ENCODE peak calls at places on chromosomes 16 and 17, in four cellular contexts. I is naive thymus-derived CD8-positive, alpha-beta T cell; A is HFF-Myc; C is PC-9. O is an unnamed sample.

GRCh38 chr16:48897698-48898205 is 287.8 kb upstream of the N4BP1 start:
- DNase-seq in I (no peak), C (no peak), A (no peak), O (no peak)

GRCh38 chr17:48333034-48333491 is 97.0 kb downstream of the SKAP1 start:
- DNase-seq in A (no peak), I (no peak), C (peak; percentile 90), O (peak; percentile 49)

GRCh38 chr17:40551091-40551873 is 14.0 kb downstream of the CCR7 start:
- DNase-seq in C (peak; percentile 92), A (no peak), I (no peak), O (peak; percentile 99)

GRCh38 chr17:43856141-43856540 is 9.2 kb downstream of the CD300LG start:
- DNase-seq in I (no peak), C (no peak), A (no peak), O (no peak)

GRCh38 chr17:71883258-71883657 is 237.6 kb upstream of the SOX9 start:
- DNase-seq in C (no peak), A (no peak), I (no peak), O (no peak)

GRCh38 chr17:80103061-80103481 is 1.7 kb downstream of the GAA start:
- DNase-seq in I (no peak), A (no peak), C (no peak), O (no peak)

GRCh38 chr17:55731586-55732250 is 9.1 kb upstream of the TMEM100 start:
- DNase-seq in I (no peak), C (no peak), A (no peak), O (no peak)

GRCh38 chr17:55200904-55201608 is 63.7 kb upstream of the HLF start:
- DNase-seq in C (no peak), A (no peak), I (no peak), O (no peak)

GRCh38 chr17:2347805-2348685 is 10.7 kb downstream of the SGSM2 start:
- DNase-seq in C (peak; percentile 95), A (peak; percentile 93), I (no peak), O (peak; percentile 85)

GRCh38 chr17:4833941-4834501 is 881 bp downstream of the MINK1 start:
- DNase-seq in C (no peak), A (peak; percentile 19), I (no peak), O (no peak)

GRCh38 chr17:64128787-64129514 is 993 bp downstream of the ERN1 start:
- DNase-seq in C (no peak), A (no peak), I (no peak), O (no peak)

GRCh38 chr16:25872369-25873070 is 180.8 kb downstream of the HS3ST4 start:
- DNase-seq in A (no peak), C (no peak), I (no peak), O (no peak)

GRCh38 chr17:42879596-42879985 is 21.0 kb upstream of the G6PC1 start:
- DNase-seq in C (no peak), I (no peak), A (no peak), O (peak; percentile 42)